ENCODE peak calls at places on chromosomes 13 and 19, in four cellular contexts. One of them, this sample, is unnamed.

GRCh38 chr13:111964411-111965035 is 102.4 kb upstream of the SOX1 start:
- DNase-seq in fibroblast of the conjunctiva: no peak
- DNase-seq in SHP77: no peak
- DNase-seq in tibial artery: no peak
- DNase-seq in this sample: no peak

GRCh38 chr13:99371956-99372355 is 64.8 kb upstream of the GPR183 start:
- DNase-seq in tibial artery: no peak
- DNase-seq in fibroblast of the conjunctiva: no peak
- DNase-seq in SHP77: no peak
- DNase-seq in this sample: no peak

GRCh38 chr19:8366961-8367326 is 3.0 kb downstream of the ANGPTL4 start:
- DNase-seq in fibroblast of the conjunctiva: no peak
- DNase-seq in SHP77: no peak
- DNase-seq in tibial artery: no peak
- DNase-seq in this sample: no peak

GRCh38 chr13:23321534-23322241 is 111.8 kb downstream of the SACS start:
- DNase-seq in fibroblast of the conjunctiva: peak
- DNase-seq in tibial artery: peak
- DNase-seq in SHP77: no peak
- DNase-seq in this sample: peak

GRCh38 chr13:98942997-98943396 is 34.9 kb downstream of the DOCK9 start:
- DNase-seq in fibroblast of the conjunctiva: peak
- DNase-seq in tibial artery: no peak
- DNase-seq in SHP77: no peak
- DNase-seq in this sample: no peak

GRCh38 chr19:1853295-1854031 is 5.2 kb upstream of the REXO1 start:
- DNase-seq in SHP77: peak
- DNase-seq in fibroblast of the conjunctiva: peak
- DNase-seq in tibial artery: peak
- DNase-seq in this sample: no peak

GRCh38 chr13:32993109-32993508 is 23.1 kb upstream of the KL start:
- DNase-seq in fibroblast of the conjunctiva: no peak
- DNase-seq in SHP77: no peak
- DNase-seq in tibial artery: no peak
- DNase-seq in this sample: no peak

GRCh38 chr13:56166864-56167263 is 973.9 kb upstream of the PRR20A start:
- DNase-seq in SHP77: no peak
- DNase-seq in fibroblast of the conjunctiva: no peak
- DNase-seq in tibial artery: no peak
- DNase-seq in this sample: no peak

GRCh38 chr19:35290381-35291135 is 1.4 kb upstream of the MAG start:
- DNase-seq in SHP77: no peak
- DNase-seq in tibial artery: no peak
- DNase-seq in fibroblast of the conjunctiva: no peak
- DNase-seq in this sample: no peak

GRCh38 chr13:99922631-99923404 is 48.7 kb downstream of the ZIC5 start:
- DNase-seq in SHP77: no peak
- DNase-seq in tibial artery: no peak
- DNase-seq in fibroblast of the conjunctiva: no peak
- DNase-seq in this sample: no peak

GRCh38 chr19:46431824-46432223 is 3.1 kb upstream of the PNMA8C start:
- DNase-seq in fibroblast of the conjunctiva: no peak
- DNase-seq in tibial artery: no peak
- DNase-seq in SHP77: no peak
- DNase-seq in this sample: no peak

GRCh38 chr13:69704311-69704710 is 403.3 kb upstream of the ATXN8OS start:
- DNase-seq in tibial artery: no peak
- DNase-seq in fibroblast of the conjunctiva: no peak
- DNase-seq in SHP77: no peak
- DNase-seq in this sample: no peak

GRCh38 chr13:42497798-42498197 is 76.2 kb upstream of the TNFSF11 start:
- DNase-seq in fibroblast of the conjunctiva: peak
- DNase-seq in tibial artery: no peak
- DNase-seq in SHP77: no peak
- DNase-seq in this sample: peak

GRCh38 chr19:55372316-55373081 is 2.2 kb upstream of the IL11 start:
- DNase-seq in tibial artery: no peak
- DNase-seq in fibroblast of the conjunctiva: no peak
- DNase-seq in SHP77: no peak
- DNase-seq in this sample: no peak

GRCh38 chr19:40471111-40471510 is 4.3 kb downstream of the SPTBN4 start:
- DNase-seq in SHP77: no peak
- DNase-seq in fibroblast of the conjunctiva: no peak
- DNase-seq in tibial artery: no peak
- DNase-seq in this sample: no peak